ENCODE peak calls at places on chromosomes 16 and 17, in four cellular contexts. One of them, this sample, is unnamed.

GRCh38 chr17:60188727-60189126 is 39.0 kb downstream of the CA4 start:
- DNase-seq in RWPE1: no peak
- DNase-seq in osteoblast: no peak
- DNase-seq in HS-27A: no peak
- DNase-seq in this sample: no peak

GRCh38 chr16:969508-970378 is 1.0 kb downstream of the LMF1 start:
- DNase-seq in RWPE1: no peak
- DNase-seq in osteoblast: peak
- DNase-seq in HS-27A: no peak
- DNase-seq in this sample: no peak

GRCh38 chr17:50035930-50036329 is 20.0 kb upstream of the ITGA3 start:
- DNase-seq in RWPE1: no peak
- DNase-seq in osteoblast: no peak
- DNase-seq in HS-27A: no peak
- DNase-seq in this sample: no peak

GRCh38 chr17:83180996-83181481 is 101.6 kb downstream of the METRNL start:
- DNase-seq in RWPE1: no peak
- DNase-seq in osteoblast: peak
- DNase-seq in HS-27A: no peak
- DNase-seq in this sample: no peak

GRCh38 chr16:78862022-78862421 is 738.5 kb downstream of the MAF start:
- DNase-seq in RWPE1: no peak
- DNase-seq in osteoblast: no peak
- DNase-seq in HS-27A: no peak
- DNase-seq in this sample: no peak

GRCh38 chr17:31274252-31274651 is 22.8 kb downstream of the OMG start:
- DNase-seq in RWPE1: peak
- DNase-seq in osteoblast: peak
- DNase-seq in HS-27A: no peak
- DNase-seq in this sample: no peak

GRCh38 chr16:51820176-51820575 is 669.1 kb upstream of the SALL1 start:
- DNase-seq in RWPE1: no peak
- DNase-seq in osteoblast: no peak
- DNase-seq in HS-27A: no peak
- DNase-seq in this sample: no peak

GRCh38 chr17:14396542-14396941 is 95.7 kb downstream of the HS3ST3B1 start:
- DNase-seq in RWPE1: no peak
- DNase-seq in osteoblast: peak
- DNase-seq in HS-27A: no peak
- DNase-seq in this sample: no peak

GRCh38 chr17:48554412-48555090 is 9.6 kb upstream of the HOXB2 start:
- DNase-seq in RWPE1: no peak
- DNase-seq in osteoblast: no peak
- DNase-seq in HS-27A: no peak
- DNase-seq in this sample: no peak

GRCh38 chr16:54932737-54933254 is 2.1 kb downstream of the IRX5 start:
- DNase-seq in RWPE1: no peak
- DNase-seq in osteoblast: peak
- DNase-seq in HS-27A: no peak
- DNase-seq in this sample: no peak

GRCh38 chr17:80030730-80031410 is 4.8 kb downstream of the TBC1D16 start:
- DNase-seq in RWPE1: no peak
- DNase-seq in osteoblast: peak
- DNase-seq in HS-27A: no peak
- DNase-seq in this sample: no peak

GRCh38 chr16:84955427-84955826 is 55.9 kb downstream of the ZDHHC7 start:
- DNase-seq in RWPE1: no peak
- DNase-seq in osteoblast: peak
- DNase-seq in HS-27A: no peak
- DNase-seq in this sample: no peak

GRCh38 chr17:73098919-73099318 is 6.4 kb upstream of the SLC39A11 start:
- DNase-seq in RWPE1: no peak
- DNase-seq in osteoblast: no peak
- DNase-seq in HS-27A: no peak
- DNase-seq in this sample: no peak

GRCh38 chr17:76270770-76271668 is 5.9 kb downstream of the UBALD2 start:
- DNase-seq in RWPE1: no peak
- DNase-seq in osteoblast: peak
- DNase-seq in HS-27A: no peak
- DNase-seq in this sample: no peak

GRCh38 chr16:47060596-47060995 is 83.1 kb downstream of the NETO2 start:
- DNase-seq in RWPE1: no peak
- DNase-seq in osteoblast: no peak
- DNase-seq in HS-27A: no peak
- DNase-seq in this sample: no peak

GRCh38 chr17:35021520-35022380 is 41.4 kb downstream of the LIG3 start:
- DNase-seq in RWPE1: no peak
- DNase-seq in osteoblast: no peak
- DNase-seq in HS-27A: no peak
- DNase-seq in this sample: no peak

GRCh38 chr16:9895817-9896216 is 286.4 kb downstream of the GRIN2A start:
- DNase-seq in RWPE1: no peak
- DNase-seq in osteoblast: no peak
- DNase-seq in HS-27A: no peak
- DNase-seq in this sample: no peak

GRCh38 chr16:67874147-67874771 is 1.4 kb downstream of the EDC4 start:
- DNase-seq in RWPE1: no peak
- DNase-seq in osteoblast: peak
- DNase-seq in HS-27A: no peak
- DNase-seq in this sample: no peak

GRCh38 chr16:70646260-70647241 is at the start of gene IL34:
- DNase-seq in RWPE1: no peak
- DNase-seq in osteoblast: peak
- DNase-seq in HS-27A: no peak
- DNase-seq in this sample: no peak

GRCh38 chr17:2011421-2012371 is 13.4 kb downstream of the RTN4RL1 start:
- DNase-seq in RWPE1: peak
- DNase-seq in osteoblast: peak
- DNase-seq in HS-27A: no peak
- DNase-seq in this sample: no peak

GRCh38 chr17:47604268-47604927 is 45.3 kb upstream of the KPNB1 start:
- DNase-seq in RWPE1: no peak
- DNase-seq in osteoblast: peak
- DNase-seq in HS-27A: no peak
- DNase-seq in this sample: no peak

GRCh38 chr17:27665549-27665948 is 34.6 kb downstream of the LGALS9 start:
- DNase-seq in RWPE1: no peak
- DNase-seq in osteoblast: peak
- DNase-seq in HS-27A: no peak
- DNase-seq in this sample: no peak

GRCh38 chr16:66357523-66357928 is 9.0 kb upstream of the CDH5 start:
- DNase-seq in RWPE1: peak
- DNase-seq in osteoblast: peak
- DNase-seq in HS-27A: peak
- DNase-seq in this sample: no peak

GRCh38 chr16:64403352-64403751 is 718.5 kb downstream of the CDH11 start:
- DNase-seq in RWPE1: no peak
- DNase-seq in osteoblast: no peak
- DNase-seq in HS-27A: no peak
- DNase-seq in this sample: no peak

GRCh38 chr16:65114527-65114926 is 7.3 kb downstream of the CDH11 start:
- DNase-seq in RWPE1: no peak
- DNase-seq in osteoblast: no peak
- DNase-seq in HS-27A: no peak
- DNase-seq in this sample: no peak

GRCh38 chr16:10895053-10895946 is 18.3 kb downstream of the CIITA start:
- DNase-seq in RWPE1: peak
- DNase-seq in osteoblast: peak
- DNase-seq in HS-27A: no peak
- DNase-seq in this sample: no peak

GRCh38 chr17:47009759-47010594 is 30.9 kb upstream of the RPRML start:
- DNase-seq in RWPE1: no peak
- DNase-seq in osteoblast: no peak
- DNase-seq in HS-27A: no peak
- DNase-seq in this sample: no peak

GRCh38 chr17:8155341-8156173 is 3.4 kb upstream of the PER1 start:
- DNase-seq in RWPE1: no peak
- DNase-seq in osteoblast: peak
- DNase-seq in HS-27A: no peak
- DNase-seq in this sample: no peak

GRCh38 chr17:29091591-29092291 is 48.8 kb downstream of the PIPOX start:
- DNase-seq in RWPE1: no peak
- DNase-seq in osteoblast: no peak
- DNase-seq in HS-27A: no peak
- DNase-seq in this sample: no peak